ENCODE peak calls at places on chromosome 22, in ten cellular contexts. S, A, C, N, D, G, P, O, K and F are unnamed samples.

GRCh38 chr22:46582281-46582811 is 37.8 kb upstream of the GRAMD4 start:
- DNase-seq in O (no peak), A (no peak), C (no peak), N (no peak), S (no peak), K (no peak), P (no peak), D (no peak), G (no peak), F (no peak)

GRCh38 chr22:20211997-20212753 is 55.9 kb downstream of the RTN4R start:
- DNase-seq in D (no peak), O (peak; percentile 38), C (no peak), K (no peak), N (no peak), P (peak; percentile 87), A (no peak), G (peak; percentile 84), S (no peak), F (no peak)

GRCh38 chr22:25402501-25403283 is 161.8 kb upstream of the GRK3 start:
- DNase-seq in O (no peak), K (no peak), D (no peak), A (no peak), S (no peak), G (peak; percentile 68), P (no peak), N (no peak), C (no peak), F (no peak)

GRCh38 chr22:45318168-45318557 is 8.4 kb downstream of the FAM118A start:
- DNase-seq in O (peak; percentile 64), D (peak; percentile 91), P (peak; percentile 89), C (peak; percentile 38), A (peak; percentile 77), K (peak; percentile 84), G (peak; percentile 92), N (peak; percentile 92), S (peak; percentile 98), F (peak; percentile 90)

GRCh38 chr22:46023558-46023981 is 46.6 kb upstream of the WNT7B start:
- DNase-seq in G (peak; percentile 69), P (no peak), K (no peak), C (no peak), S (no peak), N (no peak), O (no peak), A (no peak), D (no peak), F (no peak)

GRCh38 chr22:32591620-32592019 is 117.0 kb downstream of the FBXO7 start:
- DNase-seq in P (no peak), S (no peak), D (no peak), G (no peak), O (no peak), A (no peak), N (no peak), K (no peak), C (no peak), F (no peak)

GRCh38 chr22:47192651-47193437 is 430.4 kb downstream of the TBC1D22A start:
- DNase-seq in C (no peak), D (no peak), P (no peak), S (no peak), K (no peak), A (no peak), N (no peak), G (peak; percentile 57), O (no peak), F (no peak)

GRCh38 chr22:22721681-22722309 is 77.4 kb downstream of the GGTLC2 start:
- DNase-seq in C (no peak), N (no peak), P (no peak), A (peak; percentile 88), S (no peak), O (no peak), K (peak; percentile 20), D (peak; percentile 34), G (no peak), F (no peak)

GRCh38 chr22:42562282-42562681 is 8.5 kb downstream of the SERHL2 start:
- DNase-seq in K (no peak), G (no peak), P (no peak), D (no peak), S (no peak), O (no peak), N (no peak), C (peak; percentile 64), A (no peak), F (no peak)

GRCh38 chr22:19469421-19469820 is 9.6 kb downstream of the UFD1 start:
- DNase-seq in D (no peak), N (no peak), G (no peak), S (no peak), C (no peak), A (no peak), P (no peak), K (no peak), O (no peak), F (no peak)

GRCh38 chr22:39942433-39943213 is 17.6 kb upstream of the TMA7B start:
- DNase-seq in K (no peak), A (no peak), C (no peak), P (no peak), G (no peak), D (no peak), O (no peak), N (no peak), S (no peak), F (no peak)

GRCh38 chr22:49075150-49075549 is 752.5 kb downstream of the BRD1 start:
- DNase-seq in N (no peak), P (no peak), D (no peak), K (no peak), O (no peak), A (no peak), S (no peak), G (peak; percentile 31), C (no peak), F (no peak)

GRCh38 chr22:38202437-38203089 is 769 bp downstream of the MAFF start:
- DNase-seq in P (peak; percentile 63), N (peak; percentile 20), G (peak; percentile 98), S (peak; percentile 37), D (peak; percentile 75), C (peak; percentile 65), K (peak; percentile 58), O (no peak), A (peak; percentile 93), F (peak; percentile 74)

GRCh38 chr22:48785792-48786678 is 1041.6 kb downstream of the BRD1 start:
- DNase-seq in A (no peak), O (no peak), S (no peak), C (no peak), G (no peak), N (no peak), D (no peak), P (no peak), K (no peak), F (no peak)

GRCh38 chr22:38831166-38831945 is 12.5 kb downstream of the NPTXR start:
- DNase-seq in O (no peak), S (no peak), D (no peak), A (peak; percentile 8), P (no peak), G (peak; percentile 60), N (no peak), K (no peak), C (peak; percentile 68), F (no peak)

GRCh38 chr22:37163618-37164534 is 14.2 kb upstream of the IL2RB start:
- DNase-seq in K (peak; percentile 55), A (no peak), P (no peak), S (no peak), G (no peak), D (peak; percentile 38), N (no peak), O (no peak), C (no peak), F (no peak)

GRCh38 chr22:37189011-37189466 is 992 bp upstream of the C1QTNF6 start:
- DNase-seq in K (no peak), O (no peak), A (no peak), N (no peak), G (no peak), C (no peak), D (no peak), P (no peak), S (no peak), F (peak; percentile 74)

GRCh38 chr22:24428751-24429410 is 1.5 kb downstream of the ADORA2A start:
- DNase-seq in C (no peak), D (no peak), P (no peak), K (no peak), G (no peak), S (no peak), A (no peak), O (no peak), N (no peak), F (no peak)